ENCODE peak calls at places on chromosomes 12 and 14, in four cellular contexts. One of them, this sample, is unnamed.

GRCh38 chr12:123139926-123140674 is 10.8 kb downstream of the PITPNM2 start:
- DNase-seq in A549: no peak
- DNase-seq in K562: no peak
- DNase-seq in WTC11: no peak
- DNase-seq in this sample: peak; percentile 61

GRCh38 chr12:110317921-110318320 is 36.9 kb downstream of the ATP2A2 start:
- DNase-seq in K562: no peak
- DNase-seq in WTC11: no peak
- DNase-seq in A549: no peak
- DNase-seq in this sample: no peak

GRCh38 chr12:77214136-77214535 is 148.8 kb upstream of the E2F7 start:
- DNase-seq in WTC11: no peak
- DNase-seq in K562: no peak
- DNase-seq in A549: no peak
- DNase-seq in this sample: no peak

GRCh38 chr14:104639889-104640548 is 35.4 kb upstream of the TMEM179 start:
- DNase-seq in WTC11: peak; percentile 88
- DNase-seq in K562: peak; percentile 80
- DNase-seq in A549: peak; percentile 87
- DNase-seq in this sample: peak; percentile 32

GRCh38 chr14:102293784-102294183 is 11.2 kb downstream of the MOK start:
- DNase-seq in WTC11: no peak
- DNase-seq in K562: no peak
- DNase-seq in A549: no peak
- DNase-seq in this sample: no peak

GRCh38 chr14:25094171-25094907 is 44.4 kb upstream of the STXBP6 start:
- DNase-seq in WTC11: no peak
- DNase-seq in A549: no peak
- DNase-seq in K562: no peak
- DNase-seq in this sample: no peak

GRCh38 chr14:33755358-33755757 is 195.5 kb downstream of the EGLN3 start:
- DNase-seq in A549: no peak
- DNase-seq in K562: no peak
- DNase-seq in WTC11: no peak
- DNase-seq in this sample: no peak

GRCh38 chr14:73786942-73787759 is 64.5 kb upstream of the PTGR2 start:
- DNase-seq in WTC11: peak; percentile 64
- DNase-seq in A549: no peak
- DNase-seq in K562: peak; percentile 46
- DNase-seq in this sample: no peak

GRCh38 chr14:35149239-35149638 is 26.9 kb downstream of the PRORP start:
- DNase-seq in A549: no peak
- DNase-seq in WTC11: no peak
- DNase-seq in K562: no peak
- DNase-seq in this sample: no peak

GRCh38 chr14:96274122-96274910 is 18.3 kb downstream of the BDKRB1 start:
- DNase-seq in K562: no peak
- DNase-seq in A549: no peak
- DNase-seq in WTC11: no peak
- DNase-seq in this sample: no peak

GRCh38 chr14:75303415-75303814 is 24.8 kb downstream of the FOS start:
- DNase-seq in K562: peak; percentile 64
- DNase-seq in A549: peak; percentile 82
- DNase-seq in WTC11: peak; percentile 49
- DNase-seq in this sample: peak; percentile 66

GRCh38 chr12:117863004-117863709 is 105.6 kb downstream of the KSR2 start:
- DNase-seq in A549: no peak
- DNase-seq in K562: no peak
- DNase-seq in WTC11: no peak
- DNase-seq in this sample: no peak

GRCh38 chr12:47778842-47779241 is 5.8 kb downstream of the SLC48A1 start:
- DNase-seq in K562: no peak
- DNase-seq in WTC11: peak; percentile 46
- DNase-seq in A549: no peak
- DNase-seq in this sample: no peak

GRCh38 chr14:62592877-62593276 is 452.4 kb downstream of the KCNH5 start:
- DNase-seq in K562: no peak
- DNase-seq in A549: no peak
- DNase-seq in WTC11: no peak
- DNase-seq in this sample: no peak

GRCh38 chr14:39138450-39138849 is 24.3 kb downstream of the GEMIN2 start:
- DNase-seq in K562: no peak
- DNase-seq in WTC11: no peak
- DNase-seq in A549: no peak
- DNase-seq in this sample: no peak

GRCh38 chr12:99435095-99435791 is 212.3 kb upstream of the GARIN6 start:
- DNase-seq in WTC11: no peak
- DNase-seq in A549: no peak
- DNase-seq in K562: no peak
- DNase-seq in this sample: no peak

GRCh38 chr12:42756841-42757661 is 167.5 kb upstream of the PRICKLE1 start:
- DNase-seq in A549: peak; percentile 44
- DNase-seq in WTC11: peak; percentile 75
- DNase-seq in K562: no peak
- DNase-seq in this sample: no peak

GRCh38 chr12:81077686-81078441 is at the start of gene ACSS3:
- DNase-seq in K562: no peak
- DNase-seq in A549: no peak
- DNase-seq in WTC11: peak; percentile 85
- DNase-seq in this sample: peak; percentile 67

DNA sequence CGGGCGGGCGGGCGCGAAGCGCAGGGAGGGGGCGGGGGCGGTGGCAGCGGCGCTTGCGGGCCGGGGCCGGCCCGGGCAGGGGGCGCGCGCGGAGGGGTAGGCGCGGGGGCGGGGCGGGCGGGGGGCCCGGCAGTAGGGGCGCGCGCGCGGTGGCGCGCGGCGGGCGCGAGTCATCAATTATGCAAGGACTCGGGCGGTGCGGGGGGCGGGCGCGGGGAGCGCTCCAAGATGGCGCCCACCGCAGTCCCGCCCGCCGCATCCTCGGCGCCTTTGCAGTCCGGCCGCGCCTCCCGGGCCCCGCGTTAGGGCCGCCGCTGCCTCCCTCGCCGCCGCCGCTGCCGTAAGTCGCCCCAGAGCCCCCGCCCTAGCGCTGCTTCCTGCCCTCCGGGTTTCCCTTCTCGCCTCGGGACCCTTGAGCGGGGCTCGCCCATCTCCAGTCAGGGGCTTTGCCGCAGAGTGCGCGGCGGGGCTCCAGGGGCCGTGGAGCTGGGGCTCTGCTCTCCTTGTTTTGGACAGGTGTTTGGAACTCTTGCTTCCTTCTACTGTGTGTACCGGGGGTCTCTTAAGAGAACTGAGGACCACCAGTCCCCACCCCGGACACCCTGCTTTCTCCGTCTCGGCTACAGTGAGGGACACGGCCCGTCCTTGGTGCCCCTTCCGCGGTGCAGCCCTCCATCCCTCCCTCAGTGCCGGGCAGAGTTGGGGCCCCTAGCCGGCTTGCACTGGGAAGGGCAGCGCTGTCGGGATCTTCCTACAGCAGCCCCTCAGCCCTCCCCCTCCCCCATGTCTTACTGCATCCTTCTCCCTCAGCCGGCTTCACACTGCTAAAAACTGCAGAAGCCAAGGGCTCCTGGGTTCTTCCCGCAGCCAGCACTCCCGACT is at the start of gene SCN8A:
- DNase-seq in A549: peak; percentile 46
- DNase-seq in K562: peak; percentile 56
- DNase-seq in WTC11: peak; percentile 85
- DNase-seq in this sample: no peak
- TF ChIP-seq HMGXB4 in A549: no peak
- TF ChIP-seq HMGXB4 in K562: no peak
- TF ChIP-seq HMGXB4 in WTC11: no peak
- TF ChIP-seq HMGXB4 in this sample: no peak

GRCh38 chr12:29429999-29430698 is 49.2 kb upstream of the ERGIC2 start:
- DNase-seq in A549: no peak
- DNase-seq in K562: no peak
- DNase-seq in WTC11: no peak
- DNase-seq in this sample: no peak
- TF ChIP-seq ESRRA in A549: no peak
- TF ChIP-seq ESRRA in K562: no peak
- TF ChIP-seq ESRRA in WTC11: no peak
- TF ChIP-seq ESRRA in this sample: no peak

GRCh38 chr14:55301722-55302121 is 30.5 kb downstream of the FBXO34 start:
- DNase-seq in A549: no peak
- DNase-seq in K562: peak; percentile 24
- DNase-seq in WTC11: no peak
- DNase-seq in this sample: peak; percentile 28

GRCh38 chr14:55294603-55295002 is 23.4 kb downstream of the FBXO34 start:
- DNase-seq in A549: no peak
- DNase-seq in K562: no peak
- DNase-seq in WTC11: no peak
- DNase-seq in this sample: no peak

GRCh38 chr14:55302367-55302766 is 31.1 kb downstream of the FBXO34 start:
- DNase-seq in A549: no peak
- DNase-seq in K562: no peak
- DNase-seq in WTC11: no peak
- DNase-seq in this sample: no peak

GRCh38 chr14:55298423-55298822 is 27.2 kb downstream of the FBXO34 start:
- DNase-seq in A549: no peak
- DNase-seq in WTC11: no peak
- DNase-seq in K562: no peak
- DNase-seq in this sample: no peak

GRCh38 chr14:55297611-55298323 is 26.5 kb downstream of the FBXO34 start:
- DNase-seq in WTC11: no peak
- DNase-seq in K562: no peak
- DNase-seq in A549: no peak
- DNase-seq in this sample: peak; percentile 10
- TF ChIP-seq HMGXB4 in WTC11: no peak
- TF ChIP-seq HMGXB4 in K562: no peak
- TF ChIP-seq HMGXB4 in A549: no peak
- TF ChIP-seq HMGXB4 in this sample: no peak

DNA sequence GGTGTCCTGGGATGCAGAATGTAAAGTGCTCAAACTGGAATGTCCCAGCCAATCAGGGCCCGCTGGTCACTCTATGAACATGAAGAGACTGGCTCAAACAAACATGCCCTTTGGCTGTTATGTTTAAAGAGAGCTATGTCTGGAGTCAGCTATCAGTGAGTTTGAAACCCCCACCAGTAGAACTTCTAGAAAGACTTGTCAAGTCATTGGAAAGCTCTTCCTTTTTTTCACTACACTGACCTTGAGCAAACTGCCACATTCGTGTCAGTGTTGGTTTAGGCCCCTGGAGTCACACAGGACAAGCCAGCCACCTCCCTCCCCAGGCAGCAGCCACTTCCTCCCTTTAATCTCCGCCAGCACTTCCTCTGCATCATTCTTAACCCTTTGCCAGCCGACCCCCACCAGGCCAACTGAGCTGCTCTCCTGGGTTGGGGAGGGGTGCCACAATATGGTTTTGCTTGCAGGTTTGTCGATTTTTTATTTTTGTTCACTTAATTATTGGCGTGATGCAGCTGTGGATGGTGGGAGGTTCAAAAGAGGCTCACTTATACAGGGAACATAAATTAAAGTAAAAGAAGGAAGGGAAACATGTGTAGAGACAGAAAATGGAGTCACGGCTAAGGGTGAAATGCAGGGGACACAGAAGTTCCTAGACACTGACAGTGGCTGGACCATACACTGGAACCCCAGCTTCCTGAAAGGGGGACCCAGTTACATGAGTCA is 25.3 kb downstream of the CMKLR1 start:
- DNase-seq in K562: peak; percentile 56
- DNase-seq in A549: no peak
- DNase-seq in WTC11: no peak
- DNase-seq in this sample: peak; percentile 99
- TF ChIP-seq ESRRA in K562: peak; percentile 92
- TF ChIP-seq ESRRA in A549: no peak
- TF ChIP-seq ESRRA in WTC11: no peak
- TF ChIP-seq ESRRA in this sample: peak; percentile 51